ENCODE peak calls at places on chromosomes 2 and 18, in ten cellular contexts. W, R, O, A, K, G, P, C, V and H are unnamed samples.

GRCh38 chr2:124836415-124836814 is 811.3 kb downstream of the CNTNAP5 start:
- DNase-seq in W (no peak), R (no peak), O (no peak), A (no peak), K (no peak), G (no peak), P (no peak), C (no peak), V (no peak), H (no peak)

GRCh38 chr18:8895987-8896619 is 190.7 kb downstream of the MTCL1 start:
- DNase-seq in W (no peak), R (no peak), O (no peak), A (peak; percentile 88), K (no peak), G (no peak), P (no peak), C (no peak), V (no peak), H (no peak)

GRCh38 chr2:63537306-63537705 is 51.0 kb downstream of the WDPCP start:
- DNase-seq in W (no peak), R (no peak), O (peak; percentile 26), A (peak; percentile 81), K (no peak), G (no peak), P (no peak), C (no peak), V (no peak), H (no peak)

GRCh38 chr2:25168256-25169072 is at the start of gene POMC:
- DNase-seq in W (peak; percentile 68), R (peak; percentile 23), O (no peak), A (peak; percentile 69), K (peak; percentile 26), G (no peak), P (no peak), C (peak; percentile 49), V (no peak), H (no peak)

GRCh38 chr2:214837466-214837865 is 28.0 kb upstream of the BARD1 start:
- DNase-seq in W (no peak), R (no peak), O (no peak), A (no peak), K (no peak), G (no peak), P (no peak), C (no peak), V (no peak), H (no peak)

GRCh38 chr2:2769481-2770431 is 438.7 kb upstream of the MYT1L start:
- DNase-seq in W (peak; percentile 59), R (peak; percentile 70), O (no peak), A (no peak), K (no peak), G (no peak), P (no peak), C (peak; percentile 58), V (no peak), H (no peak)

GRCh38 chr2:28958689-28959088 is 22.4 kb upstream of the TOGARAM2 start:
- DNase-seq in W (no peak), R (peak; percentile 60), O (no peak), A (peak; percentile 90), K (peak; percentile 23), G (peak; percentile 34), P (peak; percentile 25), C (peak; percentile 84), V (no peak), H (peak; percentile 50)

GRCh38 chr2:72154386-72154785 is 6.7 kb upstream of the CYP26B1 start:
- DNase-seq in W (no peak), R (no peak), O (no peak), A (no peak), K (peak; percentile 5), G (no peak), P (no peak), C (no peak), V (no peak), H (no peak)

GRCh38 chr2:14735696-14736095 is 103.2 kb downstream of the LRATD1 start:
- DNase-seq in W (no peak), R (no peak), O (no peak), A (no peak), K (no peak), G (no peak), P (no peak), C (no peak), V (no peak), H (no peak)

DNA sequence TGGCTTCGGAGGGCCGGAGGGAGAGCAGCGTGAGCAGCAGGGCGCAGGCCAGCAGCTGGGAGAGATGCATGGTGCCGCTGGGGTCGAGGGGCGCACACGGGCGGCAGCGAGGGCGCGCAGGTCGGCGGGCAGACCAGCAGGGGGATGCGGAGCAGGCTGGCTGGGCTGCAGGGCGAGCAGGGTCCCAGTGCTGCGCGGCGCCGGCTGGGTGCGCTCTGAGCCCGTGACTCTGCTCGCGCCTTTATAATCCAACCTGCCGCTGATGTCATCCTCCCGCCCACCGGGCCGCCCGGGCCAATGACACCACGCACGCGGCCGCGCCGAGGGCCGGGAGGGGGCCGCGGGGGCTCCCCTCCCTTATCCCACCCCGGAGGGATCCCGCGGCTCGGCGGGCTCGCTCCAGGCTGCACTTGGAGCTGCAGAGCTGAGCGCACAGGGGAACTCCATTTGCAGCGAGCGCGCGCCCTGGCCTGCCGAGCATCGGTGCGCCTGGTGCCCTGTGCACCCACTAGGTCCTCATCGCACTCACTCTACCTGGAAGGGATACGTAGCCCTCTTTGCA is at the start of gene NPPC:
- DNase-seq in W (no peak), R (peak; percentile 71), O (no peak), A (peak; percentile 63), K (peak; percentile 51), G (peak; percentile 81), P (no peak), C (peak; percentile 90), V (peak; percentile 39), H (no peak)
- H3K27me3 ChIP-seq in W (peaks cover 3% of the 10 kb centered on the region), R (peaks cover 85% of the 10 kb centered on the region), O (peaks cover 76% of the 10 kb centered on the region), A (peaks cover 34% of the 10 kb centered on the region), K (peaks cover 7% of the 10 kb centered on the region), G (peaks cover 25% of the 10 kb centered on the region), P (peaks cover 11% of the 10 kb centered on the region), C (peaks cover 21% of the 10 kb centered on the region), V (peaks cover 68% of the 10 kb centered on the region), H (peaks cover 37% of the 10 kb centered on the region)

DNA sequence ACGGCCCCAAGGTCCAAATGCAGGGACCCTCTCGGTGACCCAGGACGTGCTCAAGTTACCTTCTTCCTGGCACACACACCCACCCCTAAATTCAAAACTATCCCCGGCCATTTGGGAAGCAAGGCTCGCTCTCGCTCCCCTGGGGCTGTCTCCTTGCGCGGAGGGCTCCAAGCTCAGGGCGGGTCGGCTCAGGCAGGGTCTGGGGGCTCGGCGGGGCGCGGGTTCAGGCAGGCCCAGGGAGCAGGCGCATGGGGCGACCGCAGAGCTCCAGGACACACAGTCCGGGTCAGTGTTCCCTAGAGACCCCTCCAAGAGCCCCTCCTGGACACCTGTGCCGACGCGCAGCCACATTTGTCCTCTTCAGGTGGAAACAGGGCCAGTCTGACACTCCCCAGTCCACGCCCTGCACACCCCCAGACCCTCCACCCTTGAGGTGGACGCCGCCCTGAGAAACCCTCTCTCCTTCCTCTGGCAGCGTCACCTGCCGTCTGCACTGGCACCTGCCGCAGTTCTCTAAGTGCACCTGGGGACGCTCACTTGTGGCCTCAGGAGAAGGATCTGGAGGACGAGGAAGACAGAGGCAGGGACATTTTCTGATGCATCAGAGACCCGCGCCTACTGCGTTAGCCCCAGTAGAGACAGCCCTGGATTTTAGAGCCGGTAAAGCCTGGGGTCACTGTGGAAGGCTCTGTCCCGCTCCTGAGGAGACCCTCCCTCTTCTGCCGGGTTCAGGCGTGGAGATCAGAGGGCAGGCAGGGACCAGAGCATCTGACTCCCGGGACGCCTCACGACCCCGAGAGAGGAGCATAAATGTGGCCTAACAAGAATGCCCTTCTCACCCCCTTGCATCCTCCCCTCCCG is 138.8 kb downstream of the TWIST2 start:
- DNase-seq in W (no peak), R (no peak), O (no peak), A (no peak), K (no peak), G (no peak), P (no peak), C (no peak), V (no peak), H (no peak)
- H3K27me3 ChIP-seq in W (no peaks in the 10 kb centered on the region), R (no peaks in the 10 kb centered on the region), O (peaks cover 2% of the 10 kb centered on the region), A (no peaks in the 10 kb centered on the region), K (no peaks in the 10 kb centered on the region), G (peaks cover 8% of the 10 kb centered on the region), P (no peaks in the 10 kb centered on the region), C (peaks cover 18% of the 10 kb centered on the region), V (no peaks in the 10 kb centered on the region), H (no peaks in the 10 kb centered on the region)

GRCh38 chr18:35917043-35917442 is 55.4 kb upstream of the RMP24 start:
- DNase-seq in W (no peak), R (no peak), O (no peak), A (no peak), K (no peak), G (no peak), P (no peak), C (no peak), V (no peak), H (no peak)

GRCh38 chr18:35915056-35915455 is 57.4 kb upstream of the RMP24 start:
- DNase-seq in W (no peak), R (no peak), O (no peak), A (no peak), K (no peak), G (no peak), P (no peak), C (no peak), V (no peak), H (no peak)

GRCh38 chr18:35919179-35919578 is 53.3 kb upstream of the RMP24 start:
- DNase-seq in W (no peak), R (no peak), O (no peak), A (no peak), K (no peak), G (no peak), P (no peak), C (no peak), V (no peak), H (no peak)

GRCh38 chr18:35920623-35921022 is 51.9 kb upstream of the RMP24 start:
- DNase-seq in W (no peak), R (no peak), O (no peak), A (no peak), K (no peak), G (no peak), P (no peak), C (no peak), V (no peak), H (no peak)

DNA sequence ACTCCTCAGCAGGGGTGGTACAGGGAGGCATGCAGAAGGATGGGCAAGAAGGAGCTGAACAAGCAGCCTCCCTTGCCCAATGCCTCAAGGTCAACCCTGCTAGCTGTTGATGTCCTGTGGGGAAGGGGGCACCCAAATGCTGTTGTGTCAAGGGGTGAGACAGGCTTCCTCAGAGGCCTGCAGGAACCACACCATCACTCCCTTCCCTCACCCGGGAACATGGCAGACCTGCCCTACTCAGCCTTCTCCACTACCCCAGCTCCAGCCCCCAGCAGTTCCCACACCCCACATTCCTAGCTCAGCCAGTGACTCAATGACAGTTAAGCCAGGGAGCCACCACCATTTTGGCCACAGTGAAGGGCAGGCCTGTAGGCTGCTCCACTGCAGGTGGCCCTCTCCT is 53.9 kb upstream of the RMP24 start:
- DNase-seq in W (no peak), R (no peak), O (no peak), A (no peak), K (no peak), G (no peak), P (no peak), C (no peak), V (no peak), H (no peak)
- H3K27me3 ChIP-seq in W (no peaks in the 10 kb centered on the region), R (peaks cover 5% of the 10 kb centered on the region), O (peaks cover 3% of the 10 kb centered on the region), A (peaks cover 7% of the 10 kb centered on the region), K (no peaks in the 10 kb centered on the region), G (peaks cover 8% of the 10 kb centered on the region), P (no peaks in the 10 kb centered on the region), C (no peaks in the 10 kb centered on the region), V (peaks cover 6% of the 10 kb centered on the region), H (no peaks in the 10 kb centered on the region)

DNA sequence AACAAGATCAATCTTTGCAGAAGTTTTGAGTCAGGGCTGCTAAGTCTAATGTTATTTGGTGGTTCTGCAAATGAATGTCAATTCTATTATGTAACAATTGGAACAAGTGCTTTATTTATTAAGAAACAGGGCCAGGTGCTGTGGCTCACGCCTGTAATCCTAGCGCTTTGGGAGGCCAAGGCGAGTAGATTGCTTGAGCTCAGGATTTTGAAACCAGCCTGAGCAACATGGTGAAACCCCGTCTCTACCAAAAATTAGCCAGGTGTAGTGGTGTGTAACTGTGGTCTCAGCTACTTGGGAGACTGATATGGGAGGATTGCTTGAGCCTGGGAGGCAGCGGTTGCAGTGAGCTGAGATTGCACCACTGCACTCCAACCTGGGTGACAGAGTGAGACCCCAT is 13.2 kb upstream of the RNF103 start:
- DNase-seq in W (no peak), R (no peak), O (no peak), A (no peak), K (no peak), G (no peak), P (no peak), C (no peak), V (no peak), H (no peak)
- H3K27me3 ChIP-seq in W (no peaks in the 10 kb centered on the region), R (no peaks in the 10 kb centered on the region), O (no peaks in the 10 kb centered on the region), A (no peaks in the 10 kb centered on the region), K (no peaks in the 10 kb centered on the region), G (no peaks in the 10 kb centered on the region), P (no peaks in the 10 kb centered on the region), C (no peaks in the 10 kb centered on the region), V (no peaks in the 10 kb centered on the region), H (no peaks in the 10 kb centered on the region)